ENCODE peak calls at places on chromosome 1, in ten cellular contexts. One of them, this sample, is unnamed.
A peak's percentile ranks its signal among the peaks of the same experiment; 100 is the strongest.

GRCh38 chr1:228957535-228957934 is 222.3 kb downstream of the RHOU start:
- DNase-seq in upper lobe of left lung: no peak
- DNase-seq in GM12891: no peak
- DNase-seq in H1: no peak
- DNase-seq in prostate gland: peak; percentile 12
- DNase-seq in GM23338: no peak
- DNase-seq in HCT116: no peak
- DNase-seq in sigmoid colon: no peak
- DNase-seq in GM12878: no peak
- DNase-seq in stomach: no peak
- DNase-seq in this sample: no peak

GRCh38 chr1:27887215-27888035 is 15.1 kb downstream of the THEMIS2 start:
- DNase-seq in GM12878: peak; percentile 82
- DNase-seq in stomach: no peak
- DNase-seq in GM12891: no peak
- DNase-seq in H1: no peak
- DNase-seq in GM23338: no peak
- DNase-seq in upper lobe of left lung: peak; percentile 58
- DNase-seq in prostate gland: no peak
- DNase-seq in sigmoid colon: peak; percentile 61
- DNase-seq in HCT116: no peak
- DNase-seq in this sample: no peak

GRCh38 chr1:6930901-6931300 is 145.6 kb downstream of the CAMTA1 start:
- DNase-seq in GM12891: no peak
- DNase-seq in sigmoid colon: no peak
- DNase-seq in H1: no peak
- DNase-seq in HCT116: no peak
- DNase-seq in GM12878: no peak
- DNase-seq in prostate gland: no peak
- DNase-seq in upper lobe of left lung: no peak
- DNase-seq in GM23338: no peak
- DNase-seq in stomach: no peak
- DNase-seq in this sample: no peak

GRCh38 chr1:224503161-224504118 is 68.8 kb upstream of the WDR26 start:
- DNase-seq in stomach: peak; percentile 97
- DNase-seq in GM12891: peak; percentile 80
- DNase-seq in prostate gland: peak; percentile 96
- DNase-seq in upper lobe of left lung: peak; percentile 92
- DNase-seq in GM23338: peak; percentile 87
- DNase-seq in GM12878: peak; percentile 51
- DNase-seq in H1: peak; percentile 82
- DNase-seq in sigmoid colon: peak; percentile 93
- DNase-seq in HCT116: no peak
- DNase-seq in this sample: peak; percentile 94

GRCh38 chr1:192937128-192937527 is 122.0 kb downstream of the UCHL5 start:
- DNase-seq in H1: no peak
- DNase-seq in stomach: no peak
- DNase-seq in GM12891: no peak
- DNase-seq in upper lobe of left lung: no peak
- DNase-seq in GM12878: no peak
- DNase-seq in prostate gland: no peak
- DNase-seq in sigmoid colon: no peak
- DNase-seq in GM23338: no peak
- DNase-seq in HCT116: no peak
- DNase-seq in this sample: no peak

GRCh38 chr1:78289606-78290005 is 201.2 kb upstream of the PTGFR start:
- DNase-seq in prostate gland: no peak
- DNase-seq in upper lobe of left lung: no peak
- DNase-seq in GM12891: no peak
- DNase-seq in sigmoid colon: no peak
- DNase-seq in GM12878: no peak
- DNase-seq in HCT116: no peak
- DNase-seq in GM23338: no peak
- DNase-seq in stomach: no peak
- DNase-seq in H1: no peak
- DNase-seq in this sample: no peak

GRCh38 chr1:89620664-89621063 is 12.3 kb upstream of the LRRC8C start:
- DNase-seq in upper lobe of left lung: no peak
- DNase-seq in stomach: no peak
- DNase-seq in sigmoid colon: no peak
- DNase-seq in H1: no peak
- DNase-seq in GM12878: no peak
- DNase-seq in GM23338: no peak
- DNase-seq in GM12891: no peak
- DNase-seq in prostate gland: no peak
- DNase-seq in HCT116: no peak
- DNase-seq in this sample: no peak

GRCh38 chr1:190303501-190303900 is 174.2 kb downstream of the BRINP3 start:
- DNase-seq in GM12891: no peak
- DNase-seq in stomach: no peak
- DNase-seq in prostate gland: no peak
- DNase-seq in GM12878: no peak
- DNase-seq in upper lobe of left lung: no peak
- DNase-seq in GM23338: no peak
- DNase-seq in sigmoid colon: no peak
- DNase-seq in H1: no peak
- DNase-seq in HCT116: no peak
- DNase-seq in this sample: no peak

DNA sequence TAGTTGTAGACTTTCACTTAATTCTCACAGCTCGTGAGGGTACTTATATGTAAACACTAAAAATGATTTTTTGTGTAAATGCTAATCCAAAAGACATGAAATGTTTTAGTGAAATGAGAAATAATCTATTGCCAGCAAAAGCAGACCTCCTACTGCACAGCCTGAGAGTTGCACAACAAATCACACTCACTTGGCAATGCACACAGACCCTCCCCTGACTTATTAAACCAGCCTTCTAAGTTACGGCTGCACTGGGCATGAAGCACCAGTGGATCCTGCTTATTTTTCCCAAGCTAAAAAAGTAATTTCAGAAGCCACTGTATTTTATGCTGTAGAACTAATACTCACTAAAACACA is 10.3 kb downstream of the ERRFI1 start:
- DNase-seq in H1: no peak
- DNase-seq in GM12878: no peak
- DNase-seq in upper lobe of left lung: peak; percentile 29
- DNase-seq in HCT116: no peak
- DNase-seq in sigmoid colon: peak; percentile 79
- DNase-seq in GM12891: no peak
- DNase-seq in prostate gland: peak; percentile 58
- DNase-seq in GM23338: no peak
- DNase-seq in stomach: no peak
- DNase-seq in this sample: no peak
- TF ChIP-seq POLR2AphosphoS5 in H1: no peak
- TF ChIP-seq POLR2AphosphoS5 in GM12878: no peak
- TF ChIP-seq POLR2AphosphoS5 in upper lobe of left lung: no peak
- TF ChIP-seq POLR2AphosphoS5 in HCT116: no peak
- TF ChIP-seq POLR2AphosphoS5 in sigmoid colon: no peak
- TF ChIP-seq POLR2AphosphoS5 in GM12891: no peak
- TF ChIP-seq POLR2AphosphoS5 in prostate gland: no peak
- TF ChIP-seq POLR2AphosphoS5 in GM23338: no peak
- TF ChIP-seq POLR2AphosphoS5 in stomach: no peak
- TF ChIP-seq POLR2AphosphoS5 in this sample: no peak

DNA sequence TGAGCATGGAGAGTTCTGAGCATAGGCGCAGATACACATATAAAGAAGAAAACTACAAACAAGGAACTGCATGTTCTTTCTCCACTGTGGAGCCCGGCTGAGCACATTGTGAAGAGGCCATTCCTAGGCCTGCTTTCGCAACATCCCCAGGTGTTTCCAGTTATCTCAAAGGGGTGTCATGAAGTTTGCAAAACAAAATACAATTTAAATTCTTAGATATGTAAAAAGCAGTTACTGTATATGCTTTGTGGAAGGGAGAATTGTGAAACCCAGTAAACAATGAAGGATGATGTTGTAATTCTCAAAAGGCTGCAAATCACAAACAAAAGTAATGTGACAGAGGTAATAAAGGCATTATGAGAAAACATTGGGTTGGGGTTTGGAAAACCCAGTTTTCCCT is 98.6 kb upstream of the ZNF644 start:
- DNase-seq in H1: no peak
- DNase-seq in HCT116: no peak
- DNase-seq in GM12891: no peak
- DNase-seq in sigmoid colon: no peak
- DNase-seq in GM23338: peak; percentile 43
- DNase-seq in prostate gland: no peak
- DNase-seq in GM12878: no peak
- DNase-seq in stomach: no peak
- DNase-seq in upper lobe of left lung: peak; percentile 71
- DNase-seq in this sample: peak; percentile 69
- TF ChIP-seq POLR2AphosphoS5 in H1: no peak
- TF ChIP-seq POLR2AphosphoS5 in HCT116: no peak
- TF ChIP-seq POLR2AphosphoS5 in GM12891: no peak
- TF ChIP-seq POLR2AphosphoS5 in sigmoid colon: no peak
- TF ChIP-seq POLR2AphosphoS5 in GM23338: no peak
- TF ChIP-seq POLR2AphosphoS5 in prostate gland: peak; percentile 8
- TF ChIP-seq POLR2AphosphoS5 in GM12878: no peak
- TF ChIP-seq POLR2AphosphoS5 in stomach: no peak
- TF ChIP-seq POLR2AphosphoS5 in upper lobe of left lung: no peak
- TF ChIP-seq POLR2AphosphoS5 in this sample: no peak

GRCh38 chr1:44644806-44645205 is 29.5 kb downstream of the TMEM53 start:
- DNase-seq in prostate gland: no peak
- DNase-seq in stomach: no peak
- DNase-seq in GM23338: no peak
- DNase-seq in upper lobe of left lung: no peak
- DNase-seq in sigmoid colon: no peak
- DNase-seq in HCT116: no peak
- DNase-seq in GM12891: no peak
- DNase-seq in H1: no peak
- DNase-seq in GM12878: no peak
- DNase-seq in this sample: no peak

GRCh38 chr1:44646711-44647110 is 27.6 kb downstream of the TMEM53 start:
- DNase-seq in HCT116: no peak
- DNase-seq in GM23338: no peak
- DNase-seq in GM12878: no peak
- DNase-seq in sigmoid colon: no peak
- DNase-seq in prostate gland: no peak
- DNase-seq in stomach: no peak
- DNase-seq in GM12891: no peak
- DNase-seq in H1: no peak
- DNase-seq in upper lobe of left lung: no peak
- DNase-seq in this sample: no peak

GRCh38 chr1:44645466-44646244 is 28.6 kb downstream of the TMEM53 start:
- DNase-seq in GM23338: no peak
- DNase-seq in sigmoid colon: peak; percentile 86
- DNase-seq in GM12891: no peak
- DNase-seq in prostate gland: no peak
- DNase-seq in HCT116: no peak
- DNase-seq in upper lobe of left lung: no peak
- DNase-seq in H1: no peak
- DNase-seq in stomach: peak; percentile 38
- DNase-seq in GM12878: no peak
- DNase-seq in this sample: peak; percentile 76

GRCh38 chr1:44647896-44648295 is 26.4 kb downstream of the TMEM53 start:
- DNase-seq in H1: no peak
- DNase-seq in GM12891: no peak
- DNase-seq in stomach: no peak
- DNase-seq in upper lobe of left lung: no peak
- DNase-seq in prostate gland: no peak
- DNase-seq in sigmoid colon: no peak
- DNase-seq in HCT116: no peak
- DNase-seq in GM23338: no peak
- DNase-seq in GM12878: no peak
- DNase-seq in this sample: no peak

GRCh38 chr1:44646276-44646675 is 28.0 kb downstream of the TMEM53 start:
- DNase-seq in GM23338: no peak
- DNase-seq in GM12891: no peak
- DNase-seq in prostate gland: no peak
- DNase-seq in sigmoid colon: peak; percentile 90
- DNase-seq in H1: no peak
- DNase-seq in upper lobe of left lung: no peak
- DNase-seq in GM12878: no peak
- DNase-seq in stomach: no peak
- DNase-seq in HCT116: no peak
- DNase-seq in this sample: no peak
- TF ChIP-seq POLR2AphosphoS5 in GM23338: no peak
- TF ChIP-seq POLR2AphosphoS5 in GM12891: no peak
- TF ChIP-seq POLR2AphosphoS5 in prostate gland: no peak
- TF ChIP-seq POLR2AphosphoS5 in sigmoid colon: peak; percentile 74
- TF ChIP-seq POLR2AphosphoS5 in H1: no peak
- TF ChIP-seq POLR2AphosphoS5 in upper lobe of left lung: no peak
- TF ChIP-seq POLR2AphosphoS5 in GM12878: no peak
- TF ChIP-seq POLR2AphosphoS5 in stomach: peak; percentile 77
- TF ChIP-seq POLR2AphosphoS5 in HCT116: no peak
- TF ChIP-seq POLR2AphosphoS5 in this sample: no peak

GRCh38 chr1:59691261-59691660 is 123.5 kb upstream of the HOOK1 start:
- DNase-seq in stomach: no peak
- DNase-seq in sigmoid colon: peak; percentile 82
- DNase-seq in prostate gland: no peak
- DNase-seq in GM12891: no peak
- DNase-seq in HCT116: no peak
- DNase-seq in H1: no peak
- DNase-seq in GM23338: no peak
- DNase-seq in GM12878: no peak
- DNase-seq in upper lobe of left lung: no peak
- DNase-seq in this sample: peak; percentile 66

GRCh38 chr1:59692591-59692990 is 122.2 kb upstream of the HOOK1 start:
- DNase-seq in HCT116: no peak
- DNase-seq in GM12878: no peak
- DNase-seq in prostate gland: no peak
- DNase-seq in H1: no peak
- DNase-seq in GM23338: no peak
- DNase-seq in upper lobe of left lung: no peak
- DNase-seq in GM12891: no peak
- DNase-seq in sigmoid colon: no peak
- DNase-seq in stomach: no peak
- DNase-seq in this sample: no peak

GRCh38 chr1:59695301-59695700 is 119.4 kb upstream of the HOOK1 start:
- DNase-seq in GM12878: no peak
- DNase-seq in GM12891: no peak
- DNase-seq in prostate gland: no peak
- DNase-seq in sigmoid colon: no peak
- DNase-seq in HCT116: no peak
- DNase-seq in GM23338: no peak
- DNase-seq in upper lobe of left lung: no peak
- DNase-seq in H1: no peak
- DNase-seq in stomach: no peak
- DNase-seq in this sample: no peak

GRCh38 chr1:59690531-59690930 is 124.2 kb upstream of the HOOK1 start:
- DNase-seq in stomach: no peak
- DNase-seq in sigmoid colon: no peak
- DNase-seq in GM12878: no peak
- DNase-seq in upper lobe of left lung: no peak
- DNase-seq in GM12891: no peak
- DNase-seq in prostate gland: no peak
- DNase-seq in GM23338: no peak
- DNase-seq in H1: no peak
- DNase-seq in HCT116: no peak
- DNase-seq in this sample: no peak

DNA sequence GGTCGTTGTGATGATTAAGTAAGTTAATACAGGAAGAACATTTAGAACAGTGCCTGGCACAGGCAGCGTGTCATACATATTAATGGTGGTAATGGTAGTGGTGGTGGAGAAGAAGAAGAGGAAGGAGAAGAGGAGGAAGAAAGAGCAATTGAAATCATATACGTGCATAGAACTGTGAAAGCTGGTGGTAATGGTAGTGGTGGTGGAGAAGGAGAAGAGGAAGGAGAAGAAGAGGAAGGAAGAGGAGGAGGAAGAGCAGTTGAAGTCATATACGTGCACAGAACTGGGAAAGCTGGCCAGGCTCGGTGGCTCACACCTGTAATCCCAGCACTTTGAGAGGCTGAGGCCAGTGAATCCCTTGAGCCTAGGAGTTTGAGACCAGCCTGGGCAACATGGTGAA is 121.3 kb upstream of the HOOK1 start:
- DNase-seq in prostate gland: no peak
- DNase-seq in GM12878: no peak
- DNase-seq in HCT116: no peak
- DNase-seq in sigmoid colon: no peak
- DNase-seq in GM12891: no peak
- DNase-seq in upper lobe of left lung: no peak
- DNase-seq in H1: no peak
- DNase-seq in GM23338: no peak
- DNase-seq in stomach: no peak
- DNase-seq in this sample: no peak
- TF ChIP-seq POLR2AphosphoS5 in prostate gland: no peak
- TF ChIP-seq POLR2AphosphoS5 in GM12878: no peak
- TF ChIP-seq POLR2AphosphoS5 in HCT116: no peak
- TF ChIP-seq POLR2AphosphoS5 in sigmoid colon: no peak
- TF ChIP-seq POLR2AphosphoS5 in GM12891: no peak
- TF ChIP-seq POLR2AphosphoS5 in upper lobe of left lung: no peak
- TF ChIP-seq POLR2AphosphoS5 in H1: no peak
- TF ChIP-seq POLR2AphosphoS5 in GM23338: no peak
- TF ChIP-seq POLR2AphosphoS5 in stomach: no peak
- TF ChIP-seq POLR2AphosphoS5 in this sample: no peak